ENCODE peak calls at places on chromosomes 7 and 10, in four cellular contexts. S is prostate gland, G is endothelial cell, D is astrocyte of the spinal cord. F is an unnamed sample.

GRCh38 chr10:60978287-60979115 is 34.5 kb upstream of the RHOBTB1 start:
- DNase-seq in S (no peak), G (no peak), D (no peak), F (peak; percentile 54)

GRCh38 chr7:78607099-78607498 is 808.5 kb downstream of the PHTF2 start:
- DNase-seq in S (no peak), G (peak; percentile 11), D (no peak), F (no peak)

GRCh38 chr10:71092812-71093391 is 119.5 kb upstream of the UNC5B start:
- DNase-seq in S (peak; percentile 21), G (no peak), D (no peak), F (no peak)

GRCh38 chr7:140607441-140607989 is 33.1 kb downstream of the DENND2A start:
- DNase-seq in S (no peak), G (no peak), D (peak; percentile 92), F (peak; percentile 60)

GRCh38 chr7:76358053-76358477 is 726 bp downstream of the YWHAG start:
- DNase-seq in S (peak; percentile 68), G (peak; percentile 31), D (peak; percentile 46), F (peak; percentile 63)

GRCh38 chr10:29109700-29110099 is 179.2 kb upstream of the LYZL1 start:
- DNase-seq in S (no peak), G (no peak), D (no peak), F (no peak)

GRCh38 chr10:70234668-70235447 is 1.6 kb upstream of the PPA1 start:
- DNase-seq in S (no peak), G (no peak), D (peak; percentile 50), F (peak; percentile 94)

GRCh38 chr10:89944138-89944537 is 242.7 kb downstream of the KIF20B start:
- DNase-seq in S (no peak), G (no peak), D (no peak), F (no peak)

GRCh38 chr7:84911077-84911476 is 275.8 kb downstream of the SEMA3D start:
- DNase-seq in S (no peak), G (no peak), D (no peak), F (no peak)

GRCh38 chr7:157576415-157576814 is 239.6 kb downstream of the DNAJB6 start:
- DNase-seq in S (no peak), G (no peak), D (no peak), F (no peak)

GRCh38 chr7:111077001-111077400 is 13.9 kb upstream of the LRRN3 start:
- DNase-seq in S (no peak), G (no peak), D (no peak), F (no peak)

GRCh38 chr7:156651472-156651871 is 10.9 kb downstream of the RNF32 start:
- DNase-seq in S (no peak), G (no peak), D (no peak), F (peak; percentile 11)

GRCh38 chr7:138924551-138925225 is 56.5 kb downstream of the KIAA1549 start:
- DNase-seq in S (no peak), G (no peak), D (no peak), F (no peak)

GRCh38 chr10:71397340-71398212 is 856 bp downstream of the CDH23 start:
- DNase-seq in S (no peak), G (no peak), D (no peak), F (no peak)

GRCh38 chr7:127654404-127655392 is 2.7 kb downstream of the SND1 start:
- DNase-seq in S (no peak), G (no peak), D (no peak), F (no peak)

GRCh38 chr7:98287486-98287959 is 6.0 kb downstream of the BRI3 start:
- DNase-seq in S (peak; percentile 66), G (no peak), D (no peak), F (no peak)

GRCh38 chr10:133520193-133520738 is 6.9 kb upstream of the CYP2E1 start:
- DNase-seq in S (peak; percentile 49), G (peak; percentile 88), D (peak; percentile 14), F (peak; percentile 63)

GRCh38 chr10:46524471-46525176 is 31.8 kb downstream of the GPRIN2 start:
- DNase-seq in S (no peak), G (no peak), D (peak; percentile 62), F (peak; percentile 46)

GRCh38 chr7:22860784-22861482 is 38.3 kb upstream of the TOMM7 start:
- DNase-seq in S (no peak), G (peak; percentile 41), D (no peak), F (peak; percentile 12)
- TF ChIP-seq CTCF in S (no peak), G (peak; percentile 67), D (no peak), F (peak; percentile 64)

GRCh38 chr10:68879628-68880027 is 21.5 kb upstream of the DDX50 start:
- DNase-seq in S (no peak), G (no peak), D (no peak), F (no peak)
- TF ChIP-seq CTCF in S (no peak), G (no peak), D (no peak), F (no peak)

DNA sequence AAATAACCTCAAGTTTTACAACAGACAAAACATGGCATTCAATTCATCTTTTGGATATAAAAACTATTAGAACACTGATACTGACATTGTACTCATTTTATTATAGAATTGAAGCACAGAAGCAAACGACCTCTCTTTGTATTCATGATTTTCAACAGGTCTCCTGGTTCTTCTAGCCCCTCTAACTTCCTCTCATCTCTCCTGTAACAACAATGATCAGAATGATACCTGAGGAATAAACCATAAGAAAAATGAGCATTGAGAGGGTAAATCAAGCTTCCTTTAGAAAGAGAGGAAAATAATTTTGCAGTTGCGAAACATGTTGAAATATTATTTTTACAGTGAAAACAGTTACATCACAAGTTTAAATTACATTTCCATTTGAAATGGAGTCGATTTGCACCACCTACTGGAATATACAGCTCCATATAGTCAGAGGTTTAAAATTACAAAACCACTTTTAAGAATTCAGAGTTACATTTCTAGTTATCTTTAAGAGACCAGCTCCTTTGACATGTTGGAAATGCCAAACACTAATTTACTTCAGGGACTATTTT is 17.5 kb upstream of the TEX36 start:
- DNase-seq in S (no peak), G (no peak), D (peak; percentile 33), F (peak; percentile 38)
- TF ChIP-seq CTCF in S (no peak), G (no peak), D (peak; percentile 27), F (no peak)

DNA sequence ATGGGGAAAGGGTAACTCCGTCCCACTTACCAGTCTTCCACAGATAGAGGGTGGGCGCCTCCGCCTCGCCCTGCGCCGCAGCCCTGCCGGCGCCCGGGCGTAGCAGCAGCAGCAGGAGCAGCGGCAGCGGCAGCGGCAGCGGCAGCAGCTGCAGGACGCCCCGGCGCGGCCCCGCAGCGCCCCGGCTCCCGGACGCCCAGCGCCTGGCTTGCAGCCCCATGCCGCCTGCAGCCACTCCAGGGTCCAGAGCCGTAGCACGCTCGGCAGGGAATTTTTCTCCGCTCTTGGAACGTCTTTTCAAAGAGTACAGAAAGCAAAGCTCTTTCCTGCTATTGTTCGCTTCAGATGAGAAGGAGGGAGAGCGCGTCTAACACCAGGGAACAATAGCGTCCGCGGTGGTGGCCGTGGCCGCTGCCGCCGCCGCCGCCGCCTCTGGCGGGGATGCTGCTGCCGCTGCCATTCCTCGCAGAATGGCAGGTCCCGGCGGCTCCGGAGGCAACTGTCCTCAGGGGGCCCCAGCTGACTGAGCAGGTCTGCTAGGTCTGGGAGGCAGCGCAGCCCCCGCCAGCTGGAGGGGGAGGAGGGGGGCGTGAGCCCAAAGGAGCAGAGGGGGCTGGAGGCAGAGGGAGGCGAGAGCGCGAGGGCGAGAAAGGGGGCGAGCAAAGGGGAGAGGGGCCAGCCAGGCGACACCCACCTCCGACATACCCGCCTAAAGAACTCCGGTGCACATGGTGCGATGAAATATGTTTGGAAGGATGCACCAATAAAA is at the start of gene THSD7A:
- DNase-seq in S (no peak), G (peak; percentile 79), D (peak; percentile 51), F (peak; percentile 36)
- TF ChIP-seq CTCF in S (no peak), G (no peak), D (no peak), F (no peak)

DNA sequence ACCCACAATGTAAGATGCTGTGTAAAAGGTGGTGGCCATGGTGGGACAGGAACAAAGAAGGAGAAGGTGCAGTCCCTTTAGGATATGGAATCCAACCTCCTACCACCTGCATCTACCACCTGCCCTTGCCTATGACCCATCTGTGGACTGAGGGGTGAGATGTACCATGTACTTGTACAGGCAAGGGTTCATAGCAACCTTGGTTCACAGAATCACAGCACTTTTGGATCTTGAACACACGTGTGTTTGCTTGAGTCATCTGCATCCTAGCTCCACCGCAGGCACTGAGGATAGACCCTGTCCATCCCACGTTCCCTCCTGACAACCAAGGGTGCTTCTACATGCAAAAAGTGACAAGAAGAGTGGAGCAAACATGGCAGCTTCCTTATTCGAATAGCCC is 162.3 kb downstream of the GFRA1 start:
- DNase-seq in S (no peak), G (no peak), D (no peak), F (no peak)
- TF ChIP-seq CTCF in S (no peak), G (no peak), D (no peak), F (no peak)

GRCh38 chr10:125296598-125296997 is 136.2 kb upstream of the CTBP2 start:
- DNase-seq in S (no peak), G (no peak), D (no peak), F (no peak)
- TF ChIP-seq CTCF in S (no peak), G (no peak), D (no peak), F (no peak)

DNA sequence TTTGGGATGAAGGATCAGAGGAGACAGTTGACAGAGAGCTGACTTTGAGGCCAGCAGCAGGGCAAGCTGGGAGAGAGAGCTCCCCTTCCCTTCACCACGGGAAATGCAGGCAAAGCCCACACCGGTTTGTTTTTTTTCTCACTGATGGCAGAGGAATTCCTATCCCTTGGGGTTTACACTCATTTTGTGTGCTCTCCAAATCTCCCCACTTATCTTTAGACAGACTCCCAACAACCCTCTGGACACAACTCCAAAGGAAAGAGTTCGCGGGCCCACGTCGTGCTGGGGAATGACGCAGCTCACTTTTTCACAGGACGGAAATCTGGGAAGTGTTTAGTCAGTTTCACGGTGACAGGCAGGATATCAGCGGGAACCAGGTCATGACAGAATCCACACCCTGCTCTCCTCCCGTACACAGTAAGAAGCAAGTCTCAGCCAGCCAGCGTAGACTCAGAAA is 68.3 kb upstream of the FAM171A1 start:
- DNase-seq in S (no peak), G (peak; percentile 42), D (peak; percentile 85), F (peak; percentile 52)
- TF ChIP-seq CTCF in S (no peak), G (no peak), D (peak; percentile 58), F (peak; percentile 40)